ENCODE peak calls at places on chromosomes 3 and 15, in nine cellular contexts. I, F, L, H, W, D, T, U and Y are unnamed samples.
A peak's percentile ranks its signal among the peaks of the same experiment; 100 is the strongest.

GRCh38 chr3:141431411-141432378 is 55.1 kb upstream of the RASA2 start:
- DNase-seq in I (no peak), D (peak; percentile 48), U (no peak), H (no peak), T (no peak), W (no peak), L (no peak), F (no peak), Y (no peak)

GRCh38 chr15:29319823-29320222 is 50.2 kb upstream of the NSMCE3 start:
- DNase-seq in T (no peak), D (no peak), L (no peak), F (no peak), I (no peak), H (no peak), U (no peak), W (no peak), Y (no peak)

GRCh38 chr15:90679959-90680358 is 37.2 kb upstream of the BLM start:
- DNase-seq in I (no peak), L (no peak), U (no peak), H (no peak), W (no peak), T (peak; percentile 50), D (no peak), F (no peak), Y (peak; percentile 64)

GRCh38 chr3:33331414-33331813 is 54.2 kb downstream of the FBXL2 start:
- DNase-seq in T (no peak), I (no peak), U (no peak), L (no peak), D (no peak), H (no peak), F (no peak), W (peak; percentile 46), Y (no peak)

GRCh38 chr3:55704521-55704920 is 217.4 kb upstream of the WNT5A start:
- DNase-seq in W (peak; percentile 78), H (no peak), L (no peak), D (no peak), T (no peak), F (no peak), U (no peak), I (no peak), Y (no peak)

GRCh38 chr15:60135961-60136360 is 131.8 kb downstream of the FOXB1 start:
- DNase-seq in I (no peak), U (no peak), T (no peak), W (no peak), F (no peak), D (no peak), L (no peak), H (no peak), Y (no peak)

GRCh38 chr3:9231006-9231405 is 18.4 kb downstream of the SRGAP3 start:
- DNase-seq in H (no peak), U (no peak), I (no peak), D (no peak), F (no peak), W (no peak), T (no peak), L (no peak), Y (no peak)

GRCh38 chr3:177893321-177893720 is 642.9 kb upstream of the KCNMB2 start:
- DNase-seq in W (no peak), I (no peak), U (no peak), D (no peak), F (no peak), T (no peak), H (no peak), L (peak; percentile 8), Y (no peak)

GRCh38 chr3:109924196-109924595 is 586.9 kb upstream of the DPPA4 start:
- DNase-seq in D (no peak), W (no peak), F (no peak), H (no peak), U (no peak), I (no peak), T (no peak), L (no peak), Y (no peak)

GRCh38 chr3:51581529-51581928 is 43.0 kb downstream of the RAD54L2 start:
- DNase-seq in T (no peak), W (peak; percentile 48), I (no peak), H (no peak), L (no peak), D (no peak), F (no peak), U (no peak), Y (no peak)

GRCh38 chr3:53219897-53220483 is 35.8 kb downstream of the TKT start:
- DNase-seq in H (peak; percentile 17), L (peak; percentile 94), I (peak; percentile 76), F (peak; percentile 83), D (peak; percentile 92), T (peak; percentile 81), U (peak; percentile 91), W (peak; percentile 72), Y (peak; percentile 70)

GRCh38 chr3:136343873-136344281 is 93.7 kb downstream of the PCCB start:
- DNase-seq in F (peak; percentile 89), T (peak; percentile 90), W (peak; percentile 98), I (peak; percentile 90), D (peak; percentile 91), H (no peak), U (peak; percentile 56), L (peak; percentile 83), Y (peak; percentile 68)

GRCh38 chr3:171175840-171176239 is 149.3 kb upstream of the SLC2A2 start:
- DNase-seq in L (peak; percentile 41), U (no peak), T (no peak), D (no peak), I (peak; percentile 78), H (no peak), W (peak; percentile 68), F (no peak), Y (no peak)

GRCh38 chr15:83657549-83657948 is 3.6 kb downstream of the ADAMTSL3 start:
- DNase-seq in F (no peak), W (no peak), T (no peak), H (no peak), D (no peak), U (no peak), I (no peak), L (peak; percentile 35), Y (no peak)
- TF ChIP-seq CTCF in F (no peak), W (no peak), T (no peak), H (peak; percentile 38), D (no peak), U (no peak), I (peak; percentile 12), L (peak; percentile 62), Y (no peak)

GRCh38 chr3:108093021-108093420 is 2.2 kb upstream of the CD47 start:
- DNase-seq in I (no peak), F (no peak), U (no peak), L (no peak), D (no peak), H (no peak), W (no peak), T (no peak), Y (no peak)
- H3K4me1 ChIP-seq in I (no peaks in the 10 kb centered on the region), F (peaks cover 14% of the 10 kb centered on the region), U (peaks cover 15% of the 10 kb centered on the region), L (peaks cover 19% of the 10 kb centered on the region), D (peaks cover 8% of the 10 kb centered on the region), H (peaks cover 6% of the 10 kb centered on the region), W (peaks cover 3% of the 10 kb centered on the region), T (peaks cover 6% of the 10 kb centered on the region), Y (no peaks in the 10 kb centered on the region)

DNA sequence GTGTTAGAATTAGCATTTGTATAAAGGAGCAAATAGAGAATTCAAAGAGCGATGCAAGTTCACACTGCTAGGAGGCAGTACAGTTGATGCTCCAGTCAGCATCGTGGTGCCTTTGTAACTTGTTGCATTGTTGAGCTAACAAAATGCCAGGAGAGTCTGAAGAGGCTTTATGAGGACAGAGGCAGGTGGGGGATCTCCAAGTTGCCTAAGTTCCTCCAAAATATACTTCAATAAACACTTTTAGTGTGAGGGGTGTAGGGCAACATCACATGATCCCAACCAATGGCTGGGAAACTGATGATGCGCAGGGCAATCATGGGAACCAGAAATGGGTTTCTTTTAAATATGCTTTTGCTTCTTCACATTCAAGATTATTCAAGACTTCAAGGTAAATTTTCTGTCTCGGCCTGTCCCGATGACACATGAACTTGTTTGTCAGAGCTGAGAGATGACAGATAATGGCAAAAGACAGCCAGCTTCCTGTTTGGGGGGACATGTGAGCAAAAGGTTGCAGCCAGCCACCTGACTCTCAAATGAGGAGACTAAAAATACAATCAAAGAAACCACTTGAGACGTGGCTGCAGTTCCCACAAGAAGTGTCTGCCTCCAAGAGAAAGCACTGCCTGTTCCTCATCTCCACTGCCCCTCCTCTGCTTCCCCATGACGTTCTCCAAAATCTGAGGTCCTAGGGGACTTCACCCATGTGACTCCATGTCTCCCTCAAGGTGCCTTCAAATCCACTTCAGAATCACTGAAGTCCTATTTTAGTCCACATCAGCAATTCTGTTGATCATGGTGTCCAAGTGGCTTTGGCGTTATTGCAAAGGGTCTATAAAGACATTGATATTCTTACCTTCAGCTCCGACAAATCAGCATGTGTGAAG is 39.3 kb downstream of the KLHL6 start:
- DNase-seq in H (peak; percentile 77), L (no peak), I (no peak), T (no peak), U (no peak), F (no peak), W (no peak), D (no peak), Y (no peak)
- TF ChIP-seq CTCF in H (peak; percentile 20), L (no peak), I (no peak), T (no peak), U (no peak), F (no peak), W (no peak), D (no peak), Y (no peak)

GRCh38 chr15:74211656-74212055 is 9.1 kb upstream of the STRA6 start:
- DNase-seq in H (no peak), T (no peak), I (no peak), F (no peak), W (no peak), U (no peak), L (no peak), D (no peak), Y (no peak)
- H3K4me1 ChIP-seq in H (peaks cover 51% of the 10 kb centered on the region), T (no peaks in the 10 kb centered on the region), I (no peaks in the 10 kb centered on the region), F (no peaks in the 10 kb centered on the region), W (peaks cover 17% of the 10 kb centered on the region), U (peaks cover 12% of the 10 kb centered on the region), L (peaks cover 18% of the 10 kb centered on the region), D (peaks cover 13% of the 10 kb centered on the region), Y (no peaks in the 10 kb centered on the region)

GRCh38 chr15:55588070-55588817 is at the start of gene PYGO1:
- DNase-seq in W (peak; percentile 62), L (peak; percentile 22), U (peak; percentile 66), F (peak; percentile 53), H (no peak), T (peak; percentile 69), D (peak; percentile 71), I (peak; percentile 68), Y (peak; percentile 27)
- TF ChIP-seq CTCF in W (no peak), L (no peak), U (no peak), F (no peak), H (no peak), T (no peak), D (no peak), I (no peak), Y (no peak)

DNA sequence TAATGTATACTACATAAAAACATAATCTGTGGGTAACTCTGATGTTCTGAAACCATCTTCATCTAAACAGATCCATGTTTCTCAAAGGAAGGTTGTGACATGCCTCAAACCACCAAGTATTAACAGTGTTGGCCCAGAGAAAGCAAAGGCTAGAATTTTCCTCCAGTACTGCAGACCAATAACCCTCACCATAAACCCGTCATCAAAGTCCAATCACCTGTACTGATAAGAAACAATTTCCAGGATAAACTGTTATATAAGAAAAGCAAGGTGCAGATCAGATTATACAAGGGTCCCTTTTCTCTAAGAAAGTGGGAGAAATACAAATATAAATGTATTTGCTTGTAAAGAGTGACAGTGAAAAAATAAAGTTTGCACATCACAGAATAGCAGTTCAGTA is 32.3 kb downstream of the TBC1D2B start:
- DNase-seq in F (no peak), L (no peak), I (no peak), U (no peak), T (no peak), H (no peak), W (no peak), D (no peak), Y (no peak)
- H3K4me1 ChIP-seq in F (peaks cover 61% of the 10 kb centered on the region), L (no peaks in the 10 kb centered on the region), I (peaks cover 22% of the 10 kb centered on the region), U (peaks cover 40% of the 10 kb centered on the region), T (peaks cover 13% of the 10 kb centered on the region), H (peaks cover 38% of the 10 kb centered on the region), W (peaks cover 27% of the 10 kb centered on the region), D (peaks cover 34% of the 10 kb centered on the region), Y (peaks cover 44% of the 10 kb centered on the region)

GRCh38 chr15:87623832-87624231 is 632.7 kb downstream of the NTRK3 start:
- DNase-seq in D (peak; percentile 6), I (no peak), F (no peak), T (no peak), L (peak; percentile 10), W (no peak), U (no peak), H (no peak), Y (no peak)
- TF ChIP-seq CTCF in D (no peak), I (no peak), F (no peak), T (no peak), L (peak; percentile 38), W (no peak), U (no peak), H (no peak), Y (no peak)